ENCODE peak calls at places on chromosomes 7 and 10, in six cellular contexts. C is ovary, B is upper lobe of right lung, P is tibial artery, L is cardiac muscle cell, H is lower lobe of right lung. G is an unnamed sample.

GRCh38 chr10:126021833-126022500 is 125.6 kb downstream of the FANK1 start:
- DNase-seq in H (no peak), B (no peak), C (no peak), P (no peak), L (no peak), G (no peak)

GRCh38 chr10:71068811-71069411 is 143.5 kb upstream of the UNC5B start:
- DNase-seq in C (no peak), P (peak; percentile 90), B (no peak), H (no peak), L (no peak), G (no peak)

GRCh38 chr10:63722537-63722936 is 201.3 kb downstream of the REEP3 start:
- DNase-seq in P (peak; percentile 88), L (no peak), B (no peak), H (no peak), C (no peak), G (no peak)

GRCh38 chr7:150799741-150800575 is at the start of gene TMEM176B:
- DNase-seq in C (peak; percentile 82), B (no peak), P (no peak), L (peak; percentile 40), H (no peak), G (no peak)

GRCh38 chr10:71589617-71590551 is 129.7 kb downstream of the C10orf105 start:
- DNase-seq in C (no peak), P (no peak), L (no peak), B (no peak), H (no peak), G (no peak)

GRCh38 chr10:92387289-92387940 is 96.4 kb downstream of the MARCHF5 start:
- DNase-seq in C (no peak), B (no peak), H (no peak), P (no peak), L (peak; percentile 95), G (no peak)

GRCh38 chr10:21753497-21754270 is 219.7 kb downstream of the MLLT10 start:
- DNase-seq in B (no peak), L (no peak), H (no peak), C (no peak), P (no peak), G (no peak)

GRCh38 chr7:25481891-25482290 is 253.6 kb upstream of the NPVF start:
- DNase-seq in B (no peak), H (no peak), P (no peak), L (no peak), C (no peak), G (no peak)

GRCh38 chr10:117457071-117457810 is 82.0 kb upstream of the PDZD8 start:
- DNase-seq in L (no peak), P (no peak), B (no peak), C (no peak), H (no peak), G (no peak)

GRCh38 chr10:92923416-92923815 is 75.1 kb downstream of the EXOC6 start:
- DNase-seq in H (no peak), L (no peak), P (no peak), B (no peak), C (no peak), G (no peak)

GRCh38 chr10:79137404-79137803 is 68.6 kb downstream of the ZMIZ1 start:
- DNase-seq in L (no peak), C (peak; percentile 55), P (no peak), H (no peak), B (no peak), G (no peak)

GRCh38 chr10:72466018-72466417 is 111.3 kb upstream of the DNAJB12 start:
- DNase-seq in B (no peak), C (no peak), P (no peak), L (no peak), H (no peak), G (no peak)

GRCh38 chr7:55059006-55059405 is 40.2 kb downstream of the EGFR start:
- DNase-seq in H (no peak), B (no peak), P (no peak), L (no peak), C (no peak), G (no peak)
- H3K4me1 ChIP-seq in H (peaks cover 30% of the 10 kb centered on the region), B (peaks cover 13% of the 10 kb centered on the region), P (peaks cover 71% of the 10 kb centered on the region), L (no peaks in the 10 kb centered on the region), C (peaks cover 9% of the 10 kb centered on the region), G (no peaks in the 10 kb centered on the region)

GRCh38 chr10:86099542-86100334 is 266.9 kb downstream of the GRID1 start:
- DNase-seq in P (no peak), H (no peak), C (no peak), B (no peak), L (no peak), G (no peak)

GRCh38 chr10:86103391-86104101 is 263.0 kb downstream of the GRID1 start:
- DNase-seq in C (no peak), B (no peak), H (no peak), P (no peak), L (no peak), G (no peak)

GRCh38 chr10:86102446-86102845 is 264.1 kb downstream of the GRID1 start:
- DNase-seq in C (no peak), B (no peak), L (no peak), P (no peak), H (no peak), G (no peak)

GRCh38 chr10:86102031-86102430 is 264.6 kb downstream of the GRID1 start:
- DNase-seq in H (no peak), B (no peak), L (no peak), P (no peak), C (no peak), G (no peak)

GRCh38 chr10:86100581-86101061 is 266.0 kb downstream of the GRID1 start:
- DNase-seq in C (no peak), H (no peak), B (no peak), L (peak; percentile 42), P (no peak), G (no peak)
- H3K27ac ChIP-seq in C (no peak overlapping the region), H (no peak overlapping the region), B (no peak overlapping the region), L (no peak overlapping the region), P (no peak overlapping the region), G (no peak overlapping the region)

GRCh38 chr10:80188713-80189112 is 16.6 kb downstream of the ANXA11 start:
- DNase-seq in H (no peak), C (no peak), B (no peak), P (no peak), L (no peak), G (no peak)
- H3K4me1 ChIP-seq in H (peaks cover 97% of the 10 kb centered on the region), C (peaks cover 15% of the 10 kb centered on the region), B (peaks cover 80% of the 10 kb centered on the region), P (peaks cover 79% of the 10 kb centered on the region), L (no peaks in the 10 kb centered on the region), G (peaks cover 31% of the 10 kb centered on the region)

DNA sequence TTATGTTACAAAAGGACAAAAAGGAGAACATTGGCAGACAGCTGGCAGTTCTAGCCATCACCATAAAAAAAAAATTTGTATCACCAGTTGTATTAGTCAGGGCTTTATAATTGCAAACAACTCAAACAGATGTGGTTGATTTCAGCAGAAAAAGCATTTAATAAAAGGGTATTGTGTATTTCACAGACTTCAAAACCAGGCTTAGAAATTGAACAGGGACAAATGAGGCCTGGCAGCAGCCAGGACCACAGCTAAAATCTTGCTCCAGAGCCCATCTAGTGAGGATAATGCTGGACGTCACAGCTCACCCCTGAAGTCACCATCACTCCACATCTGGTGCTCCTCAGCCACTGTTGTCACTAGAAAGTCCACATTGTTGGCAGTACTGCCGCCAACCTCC is 52.9 kb upstream of the CALD1 start:
- DNase-seq in L (no peak), B (no peak), C (no peak), H (no peak), P (no peak), G (no peak)
- H3K27ac ChIP-seq in L (no peak overlapping the region), B (peak overlapping the region; percentile 42), C (no peak overlapping the region), H (no peak overlapping the region), P (peak overlapping the region; percentile 78), G (peak overlapping the region; percentile 66)

GRCh38 chr7:140723002-140723401 is 26.5 kb downstream of the NDUFB2 start:
- DNase-seq in B (no peak), L (no peak), P (no peak), C (no peak), H (no peak), G (no peak)

GRCh38 chr7:140726304-140726703 is 29.8 kb downstream of the NDUFB2 start:
- DNase-seq in C (no peak), L (no peak), H (no peak), P (no peak), B (no peak), G (no peak)

GRCh38 chr7:140723574-140723973 is 27.1 kb downstream of the NDUFB2 start:
- DNase-seq in P (no peak), L (no peak), B (no peak), H (no peak), C (no peak), G (no peak)

GRCh38 chr7:140722254-140722653 is 25.7 kb downstream of the NDUFB2 start:
- DNase-seq in L (no peak), P (no peak), B (no peak), C (no peak), H (no peak), G (no peak)

DNA sequence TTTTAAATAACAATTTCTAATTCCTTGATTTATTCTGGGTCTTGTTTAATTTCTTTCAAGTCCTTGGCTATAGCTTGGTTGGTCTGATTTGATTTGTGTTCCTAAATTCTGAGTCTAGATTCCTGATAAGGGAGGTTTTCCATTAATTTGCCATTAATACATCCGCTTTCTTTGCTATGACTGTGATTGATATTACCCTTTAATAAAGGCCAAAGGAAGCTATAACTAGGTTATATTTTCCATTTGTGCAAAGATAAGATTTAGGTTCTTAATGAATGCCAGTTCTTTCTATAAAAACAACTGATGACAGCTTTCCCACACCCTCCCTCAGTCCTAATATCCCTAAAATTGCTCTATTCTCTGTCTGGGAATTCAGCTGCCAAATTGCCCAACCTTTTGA is 28.2 kb downstream of the NDUFB2 start:
- DNase-seq in B (no peak), H (no peak), L (no peak), P (no peak), C (no peak), G (no peak)
- H3K4me1 ChIP-seq in B (peaks cover 6% of the 10 kb centered on the region), H (peaks cover 5% of the 10 kb centered on the region), L (no peaks in the 10 kb centered on the region), P (no peaks in the 10 kb centered on the region), C (no peaks in the 10 kb centered on the region), G (no peaks in the 10 kb centered on the region)

GRCh38 chr7:120857558-120858298 is at the start of gene TSPAN12:
- DNase-seq in L (peak; percentile 91), P (peak; percentile 92), H (peak; percentile 90), B (peak; percentile 93), C (peak; percentile 70), G (peak; percentile 39)

GRCh38 chr7:120856198-120856597 is 1.7 kb downstream of the TSPAN12 start:
- DNase-seq in L (no peak), H (no peak), P (no peak), B (no peak), C (no peak), G (no peak)

GRCh38 chr7:120858299-120858636 is 324 bp upstream of the TSPAN12 start:
- DNase-seq in B (no peak), L (no peak), H (no peak), P (no peak), C (no peak), G (no peak)

GRCh38 chr7:120860151-120860550 is 2.2 kb upstream of the TSPAN12 start:
- DNase-seq in P (no peak), B (no peak), L (no peak), H (no peak), C (no peak), G (no peak)

DNA sequence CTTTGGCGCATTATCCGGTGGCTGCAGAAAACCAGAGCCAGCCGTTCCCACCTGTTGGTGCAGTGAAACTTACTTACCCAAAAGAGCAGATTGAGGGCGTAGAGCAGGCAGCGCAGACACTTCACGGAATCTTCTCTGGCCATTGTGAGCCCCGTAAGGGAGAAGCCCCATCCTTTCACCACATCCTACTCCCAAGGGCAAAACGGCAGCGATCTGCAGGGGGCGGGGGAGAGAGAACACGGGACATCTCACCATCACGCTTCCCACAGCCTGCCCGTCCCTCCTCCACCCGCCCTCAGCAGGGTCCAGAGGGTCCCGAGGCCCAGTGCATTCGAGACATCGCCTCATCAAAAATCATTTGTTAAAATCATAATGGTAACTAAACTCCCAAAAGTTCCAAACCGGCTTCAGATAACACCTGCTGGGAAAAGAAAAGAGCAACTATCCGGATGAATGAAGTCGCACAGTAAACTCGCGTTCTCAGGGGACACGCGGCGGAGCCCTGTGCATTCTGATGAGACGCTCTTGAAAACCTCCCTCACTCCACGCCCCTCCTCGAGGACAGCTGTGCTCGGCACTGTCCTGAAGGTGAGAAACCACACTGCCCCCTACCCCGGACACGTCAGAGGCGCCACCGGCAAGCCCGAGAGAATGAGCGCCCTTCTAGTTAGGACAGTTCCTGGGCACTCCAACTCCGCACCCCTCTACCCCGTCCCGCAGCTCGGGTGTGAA is 1.2 kb downstream of the TSPAN12 start:
- DNase-seq in P (no peak), L (peak; percentile 50), C (peak; percentile 25), B (peak; percentile 66), H (peak; percentile 48), G (no peak)
- H3K27ac ChIP-seq in P (peak overlapping the region; percentile 94), L (peak overlapping the region; percentile 94), C (no peak overlapping the region), B (peak overlapping the region; percentile 86), H (peak overlapping the region; percentile 87), G (no peak overlapping the region)